ENCODE peak calls at places on chromosome 12, in ten cellular contexts. One of them, this sample, is unnamed.

GRCh38 chr12:13950502-13950901 is 30.9 kb downstream of the GRIN2B start:
- DNase-seq in PC-3: no peak
- DNase-seq in neural progenitor cell: peak; percentile 53
- DNase-seq in astrocyte: no peak
- DNase-seq in hepatocyte: peak; percentile 37
- DNase-seq in endothelial cell of umbilical vein: no peak
- DNase-seq in H1: no peak
- DNase-seq in SK-N-MC: no peak
- DNase-seq in GM23248: peak; percentile 7
- DNase-seq in fibroblast of lung: no peak
- DNase-seq in this sample: no peak

GRCh38 chr12:88562846-88563582 is 17.3 kb downstream of the KITLG start:
- DNase-seq in endothelial cell of umbilical vein: no peak
- DNase-seq in hepatocyte: no peak
- DNase-seq in GM23248: peak; percentile 91
- DNase-seq in SK-N-MC: no peak
- DNase-seq in neural progenitor cell: no peak
- DNase-seq in fibroblast of lung: peak; percentile 50
- DNase-seq in astrocyte: peak; percentile 54
- DNase-seq in H1: no peak
- DNase-seq in PC-3: peak; percentile 65
- DNase-seq in this sample: no peak

GRCh38 chr12:45756666-45757065 is 27.2 kb downstream of the ARID2 start:
- DNase-seq in SK-N-MC: no peak
- DNase-seq in neural progenitor cell: no peak
- DNase-seq in fibroblast of lung: peak; percentile 21
- DNase-seq in hepatocyte: no peak
- DNase-seq in GM23248: no peak
- DNase-seq in astrocyte: no peak
- DNase-seq in endothelial cell of umbilical vein: no peak
- DNase-seq in PC-3: no peak
- DNase-seq in H1: no peak
- DNase-seq in this sample: no peak

GRCh38 chr12:62250671-62251608 is 9.3 kb upstream of the USP15 start:
- DNase-seq in hepatocyte: no peak
- DNase-seq in neural progenitor cell: no peak
- DNase-seq in astrocyte: peak; percentile 52
- DNase-seq in H1: no peak
- DNase-seq in fibroblast of lung: peak; percentile 43
- DNase-seq in endothelial cell of umbilical vein: no peak
- DNase-seq in GM23248: peak; percentile 63
- DNase-seq in SK-N-MC: no peak
- DNase-seq in PC-3: no peak
- DNase-seq in this sample: no peak

GRCh38 chr12:14108702-14109101 is 127.3 kb upstream of the GRIN2B start:
- DNase-seq in PC-3: no peak
- DNase-seq in H1: no peak
- DNase-seq in endothelial cell of umbilical vein: no peak
- DNase-seq in hepatocyte: no peak
- DNase-seq in fibroblast of lung: no peak
- DNase-seq in GM23248: no peak
- DNase-seq in SK-N-MC: no peak
- DNase-seq in neural progenitor cell: no peak
- DNase-seq in astrocyte: no peak
- DNase-seq in this sample: no peak

GRCh38 chr12:75751769-75752471 is 240.5 kb upstream of the KRR1 start:
- DNase-seq in astrocyte: peak; percentile 25
- DNase-seq in H1: no peak
- DNase-seq in neural progenitor cell: no peak
- DNase-seq in endothelial cell of umbilical vein: no peak
- DNase-seq in PC-3: no peak
- DNase-seq in GM23248: peak; percentile 60
- DNase-seq in fibroblast of lung: peak; percentile 42
- DNase-seq in SK-N-MC: no peak
- DNase-seq in hepatocyte: no peak
- DNase-seq in this sample: no peak

GRCh38 chr12:12612403-12612802 is 727 bp downstream of the CREBL2 start:
- DNase-seq in H1: no peak
- DNase-seq in fibroblast of lung: peak; percentile 64
- DNase-seq in neural progenitor cell: peak; percentile 42
- DNase-seq in GM23248: peak; percentile 73
- DNase-seq in PC-3: peak; percentile 58
- DNase-seq in hepatocyte: peak; percentile 40
- DNase-seq in astrocyte: peak; percentile 77
- DNase-seq in SK-N-MC: no peak
- DNase-seq in endothelial cell of umbilical vein: peak; percentile 65
- DNase-seq in this sample: peak; percentile 78

GRCh38 chr12:131204416-131205311 is 251.0 kb downstream of the ADGRD1 start:
- DNase-seq in endothelial cell of umbilical vein: no peak
- DNase-seq in astrocyte: no peak
- DNase-seq in H1: no peak
- DNase-seq in hepatocyte: no peak
- DNase-seq in SK-N-MC: no peak
- DNase-seq in GM23248: no peak
- DNase-seq in neural progenitor cell: no peak
- DNase-seq in fibroblast of lung: no peak
- DNase-seq in PC-3: no peak
- DNase-seq in this sample: no peak

GRCh38 chr12:53996188-53996885 is 3.6 kb upstream of the HOXC9 start:
- DNase-seq in hepatocyte: no peak
- DNase-seq in fibroblast of lung: no peak
- DNase-seq in SK-N-MC: no peak
- DNase-seq in H1: no peak
- DNase-seq in neural progenitor cell: no peak
- DNase-seq in endothelial cell of umbilical vein: no peak
- DNase-seq in PC-3: no peak
- DNase-seq in GM23248: no peak
- DNase-seq in astrocyte: no peak
- DNase-seq in this sample: peak; percentile 51

GRCh38 chr12:53994268-53994690 is 5.7 kb upstream of the HOXC9 start:
- DNase-seq in endothelial cell of umbilical vein: no peak
- DNase-seq in H1: no peak
- DNase-seq in astrocyte: no peak
- DNase-seq in fibroblast of lung: no peak
- DNase-seq in neural progenitor cell: no peak
- DNase-seq in hepatocyte: no peak
- DNase-seq in GM23248: no peak
- DNase-seq in SK-N-MC: no peak
- DNase-seq in PC-3: no peak
- DNase-seq in this sample: no peak

GRCh38 chr12:53996886-53997217 is 3.1 kb upstream of the HOXC9 start:
- DNase-seq in SK-N-MC: no peak
- DNase-seq in hepatocyte: no peak
- DNase-seq in neural progenitor cell: no peak
- DNase-seq in endothelial cell of umbilical vein: no peak
- DNase-seq in PC-3: no peak
- DNase-seq in fibroblast of lung: no peak
- DNase-seq in H1: no peak
- DNase-seq in GM23248: no peak
- DNase-seq in astrocyte: no peak
- DNase-seq in this sample: no peak

GRCh38 chr12:53994691-53995310 is 5.2 kb upstream of the HOXC9 start:
- DNase-seq in GM23248: no peak
- DNase-seq in H1: no peak
- DNase-seq in PC-3: no peak
- DNase-seq in fibroblast of lung: no peak
- DNase-seq in neural progenitor cell: no peak
- DNase-seq in SK-N-MC: no peak
- DNase-seq in hepatocyte: no peak
- DNase-seq in endothelial cell of umbilical vein: no peak
- DNase-seq in astrocyte: no peak
- DNase-seq in this sample: no peak

DNA sequence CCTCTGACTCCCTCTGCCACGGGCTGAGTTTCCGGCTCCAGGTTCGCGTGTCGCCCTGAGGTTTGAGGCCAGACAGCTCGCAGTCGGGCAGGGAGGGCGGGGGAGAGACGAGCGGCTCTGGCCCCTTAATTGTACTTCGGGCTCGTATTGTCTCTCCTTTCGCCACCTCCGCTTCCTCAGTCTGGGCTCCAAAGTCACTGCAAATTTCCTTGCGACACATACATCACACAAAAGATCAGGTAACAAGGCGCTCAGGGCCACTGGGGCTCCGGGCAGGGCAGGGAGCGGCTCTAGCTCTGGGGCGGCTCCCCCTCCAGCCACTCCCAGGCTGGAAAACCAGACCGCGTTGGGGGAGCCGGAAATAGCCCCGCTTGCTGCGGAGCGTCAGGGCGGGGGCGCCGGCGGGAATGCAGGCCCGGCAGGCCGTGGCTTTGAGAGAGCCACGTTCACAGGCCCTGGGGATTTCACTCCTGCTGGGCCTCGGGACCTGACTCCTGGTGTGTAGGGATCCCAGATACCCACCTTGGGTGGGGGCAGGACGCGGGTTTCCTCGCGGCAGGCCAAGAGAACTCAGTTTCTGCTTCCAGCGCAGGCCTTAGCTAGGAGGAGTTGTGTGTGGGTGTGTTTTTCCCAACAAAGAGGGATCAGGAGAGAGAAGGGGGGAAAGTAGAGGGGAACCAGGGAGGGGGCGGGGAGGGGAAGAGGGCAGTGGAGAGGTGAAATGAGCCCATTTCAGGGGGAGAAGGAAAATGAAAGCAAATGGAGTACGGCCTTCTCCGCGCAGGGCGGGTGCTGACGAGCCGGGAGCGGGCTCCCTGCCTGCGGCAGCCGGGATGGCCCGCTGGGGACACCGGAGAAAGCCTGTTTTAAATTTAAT is 4.4 kb upstream of the HOXC9 start:
- DNase-seq in GM23248: peak; percentile 64
- DNase-seq in endothelial cell of umbilical vein: no peak
- DNase-seq in SK-N-MC: no peak
- DNase-seq in hepatocyte: peak; percentile 71
- DNase-seq in PC-3: peak; percentile 83
- DNase-seq in H1: no peak
- DNase-seq in astrocyte: no peak
- DNase-seq in neural progenitor cell: no peak
- DNase-seq in fibroblast of lung: no peak
- DNase-seq in this sample: peak; percentile 82
- TF ChIP-seq EZH2 in GM23248: no peak
- TF ChIP-seq EZH2 in endothelial cell of umbilical vein: peak; percentile 76
- TF ChIP-seq EZH2 in SK-N-MC: no peak
- TF ChIP-seq EZH2 in hepatocyte: peak; percentile 19
- TF ChIP-seq EZH2 in PC-3: no peak
- TF ChIP-seq EZH2 in H1: no peak
- TF ChIP-seq EZH2 in astrocyte: peak; percentile 56
- TF ChIP-seq EZH2 in neural progenitor cell: peak; percentile 95
- TF ChIP-seq EZH2 in fibroblast of lung: peak; percentile 8
- TF ChIP-seq EZH2 in this sample: no peak

DNA sequence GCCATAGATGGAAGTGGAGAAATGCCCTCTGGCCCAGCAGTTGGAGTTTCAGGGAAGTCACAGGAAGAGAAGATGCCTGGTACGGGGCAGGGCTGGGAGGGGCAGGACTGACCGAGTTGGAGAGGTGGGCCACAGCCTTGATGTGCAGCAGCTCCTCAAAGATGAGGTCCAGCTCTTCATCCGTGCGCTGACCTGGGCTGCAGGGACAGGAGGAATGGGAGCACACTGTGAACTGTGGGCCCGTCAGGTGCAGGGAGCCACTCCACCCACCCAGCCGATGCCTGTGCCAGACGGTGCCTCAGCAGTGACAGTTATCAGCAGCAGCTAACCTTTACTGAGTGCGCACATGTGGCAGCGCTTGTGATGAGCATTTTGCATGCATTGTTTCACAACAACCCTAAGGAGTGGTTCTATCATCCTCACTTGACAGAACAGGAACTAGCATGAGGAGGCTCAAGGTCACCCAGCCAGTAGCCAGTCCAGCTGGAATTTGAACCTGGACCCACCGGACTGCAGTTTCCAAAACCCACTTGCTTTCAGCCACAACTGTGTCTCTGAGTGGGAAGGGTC is 8.4 kb downstream of the RAPGEF3 start:
- DNase-seq in SK-N-MC: no peak
- DNase-seq in GM23248: no peak
- DNase-seq in astrocyte: no peak
- DNase-seq in hepatocyte: no peak
- DNase-seq in endothelial cell of umbilical vein: no peak
- DNase-seq in PC-3: no peak
- DNase-seq in fibroblast of lung: no peak
- DNase-seq in neural progenitor cell: no peak
- DNase-seq in H1: no peak
- DNase-seq in this sample: no peak
- H3K4me3 ChIP-seq in SK-N-MC: no peak overlapping the region
- H3K4me3 ChIP-seq in GM23248: no peak overlapping the region
- H3K4me3 ChIP-seq in astrocyte: no peak overlapping the region
- H3K4me3 ChIP-seq in hepatocyte: no peak overlapping the region
- H3K4me3 ChIP-seq in endothelial cell of umbilical vein: no peak overlapping the region
- H3K4me3 ChIP-seq in PC-3: no peak overlapping the region
- H3K4me3 ChIP-seq in fibroblast of lung: no peak overlapping the region
- H3K4me3 ChIP-seq in neural progenitor cell: no peak overlapping the region
- H3K4me3 ChIP-seq in H1: no peak overlapping the region
- H3K4me3 ChIP-seq in this sample: no peak overlapping the region

DNA sequence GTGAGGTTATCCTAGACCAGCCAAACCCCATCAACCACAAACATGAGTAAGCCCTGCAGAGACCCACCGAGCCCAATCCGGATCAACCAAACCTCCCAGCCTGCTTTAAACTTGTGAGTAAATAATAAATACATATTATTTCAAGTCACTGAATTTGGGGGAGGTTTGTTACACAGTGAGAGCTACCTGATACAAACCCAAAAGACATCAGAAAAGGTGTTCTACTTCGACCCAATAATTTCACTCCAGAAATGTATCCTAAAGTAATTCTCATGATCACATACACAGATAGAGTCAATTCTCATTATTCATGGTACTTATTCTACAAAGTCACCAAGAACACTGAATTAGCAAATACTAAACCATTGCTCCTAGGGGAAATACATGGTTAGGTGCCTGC is 16.2 kb upstream of the CORO1C start:
- DNase-seq in H1: no peak
- DNase-seq in SK-N-MC: no peak
- DNase-seq in fibroblast of lung: no peak
- DNase-seq in hepatocyte: no peak
- DNase-seq in GM23248: no peak
- DNase-seq in astrocyte: no peak
- DNase-seq in PC-3: no peak
- DNase-seq in neural progenitor cell: no peak
- DNase-seq in endothelial cell of umbilical vein: no peak
- DNase-seq in this sample: no peak
- TF ChIP-seq EZH2 in H1: no peak
- TF ChIP-seq EZH2 in SK-N-MC: no peak
- TF ChIP-seq EZH2 in fibroblast of lung: no peak
- TF ChIP-seq EZH2 in hepatocyte: no peak
- TF ChIP-seq EZH2 in GM23248: no peak
- TF ChIP-seq EZH2 in astrocyte: no peak
- TF ChIP-seq EZH2 in PC-3: no peak
- TF ChIP-seq EZH2 in neural progenitor cell: no peak
- TF ChIP-seq EZH2 in endothelial cell of umbilical vein: no peak
- TF ChIP-seq EZH2 in this sample: no peak

GRCh38 chr12:48681738-48682532 is at the start of gene KANSL2:
- DNase-seq in SK-N-MC: peak; percentile 94
- DNase-seq in endothelial cell of umbilical vein: peak; percentile 99
- DNase-seq in hepatocyte: peak; percentile 99
- DNase-seq in H1: peak; percentile 91
- DNase-seq in PC-3: peak; percentile 99
- DNase-seq in neural progenitor cell: peak; percentile 99
- DNase-seq in astrocyte: peak; percentile 98
- DNase-seq in GM23248: peak; percentile 100
- DNase-seq in fibroblast of lung: peak; percentile 98
- DNase-seq in this sample: peak; percentile 100

GRCh38 chr12:48680861-48681260 is 1.2 kb downstream of the KANSL2 start:
- DNase-seq in neural progenitor cell: no peak
- DNase-seq in SK-N-MC: no peak
- DNase-seq in fibroblast of lung: no peak
- DNase-seq in astrocyte: no peak
- DNase-seq in hepatocyte: no peak
- DNase-seq in GM23248: no peak
- DNase-seq in H1: no peak
- DNase-seq in PC-3: no peak
- DNase-seq in endothelial cell of umbilical vein: no peak
- DNase-seq in this sample: no peak

GRCh38 chr12:48682927-48683326 is 889 bp upstream of the KANSL2 start:
- DNase-seq in neural progenitor cell: no peak
- DNase-seq in astrocyte: no peak
- DNase-seq in GM23248: no peak
- DNase-seq in H1: no peak
- DNase-seq in PC-3: no peak
- DNase-seq in SK-N-MC: no peak
- DNase-seq in hepatocyte: no peak
- DNase-seq in fibroblast of lung: no peak
- DNase-seq in endothelial cell of umbilical vein: no peak
- DNase-seq in this sample: no peak

GRCh38 chr12:48683534-48683933 is 1.5 kb upstream of the KANSL2 start:
- DNase-seq in hepatocyte: no peak
- DNase-seq in astrocyte: no peak
- DNase-seq in PC-3: no peak
- DNase-seq in neural progenitor cell: no peak
- DNase-seq in GM23248: no peak
- DNase-seq in fibroblast of lung: no peak
- DNase-seq in endothelial cell of umbilical vein: no peak
- DNase-seq in H1: no peak
- DNase-seq in SK-N-MC: no peak
- DNase-seq in this sample: no peak

GRCh38 chr12:48681416-48681737 is 661 bp downstream of the KANSL2 start:
- DNase-seq in H1: no peak
- DNase-seq in SK-N-MC: no peak
- DNase-seq in endothelial cell of umbilical vein: no peak
- DNase-seq in astrocyte: no peak
- DNase-seq in hepatocyte: no peak
- DNase-seq in fibroblast of lung: no peak
- DNase-seq in neural progenitor cell: no peak
- DNase-seq in GM23248: peak; percentile 59
- DNase-seq in PC-3: peak; percentile 11
- DNase-seq in this sample: no peak
- H3K4me3 ChIP-seq in H1: peak overlapping the region; percentile 80
- H3K4me3 ChIP-seq in SK-N-MC: peak overlapping the region; percentile 84
- H3K4me3 ChIP-seq in endothelial cell of umbilical vein: peak overlapping the region; percentile 56
- H3K4me3 ChIP-seq in astrocyte: peak overlapping the region; percentile 97
- H3K4me3 ChIP-seq in hepatocyte: peak overlapping the region; percentile 70
- H3K4me3 ChIP-seq in fibroblast of lung: peak overlapping the region; percentile 98
- H3K4me3 ChIP-seq in neural progenitor cell: peak overlapping the region; percentile 82
- H3K4me3 ChIP-seq in GM23248: peak overlapping the region; percentile 90
- H3K4me3 ChIP-seq in PC-3: peak overlapping the region; percentile 74
- H3K4me3 ChIP-seq in this sample: peak overlapping the region; percentile 76

This sample was measured in A673.